ENCODE peak calls at places on chromosomes 5 and 9, in four cellular contexts. V is COR-L47, X is kidney epithelial cell, O is hepatocyte. T is an unnamed sample.

GRCh38 chr5:142644640-142645361 is 41.1 kb downstream of the FGF1 start:
- DNase-seq in X (peak), O (peak), V (no peak), T (no peak)

GRCh38 chr9:86700601-86701000 is 246.7 kb downstream of the GAS1 start:
- DNase-seq in X (no peak), V (no peak), O (peak), T (no peak)

GRCh38 chr9:116181853-116182610 is 28.4 kb downstream of the PAPPA start:
- DNase-seq in X (no peak), O (no peak), V (no peak), T (no peak)

GRCh38 chr9:128719919-128720605 is 3.9 kb downstream of the ZDHHC12 start:
- DNase-seq in V (no peak), O (no peak), X (no peak), T (no peak)

GRCh38 chr5:91727452-91727851 is 344.3 kb upstream of the ARRDC3 start:
- DNase-seq in O (no peak), V (no peak), X (no peak), T (no peak)

GRCh38 chr5:151825445-151825844 is 53.7 kb downstream of the G3BP1 start:
- DNase-seq in X (no peak), O (peak), V (peak), T (peak)

GRCh38 chr5:79929095-79929494 is 62.0 kb downstream of the MTX3 start:
- DNase-seq in X (no peak), O (no peak), V (no peak), T (no peak)

GRCh38 chr5:109689740-109690455 is at the start of gene MAN2A1:
- DNase-seq in X (no peak), O (peak), V (no peak), T (peak)

GRCh38 chr9:109996936-109997580 is 210.9 kb downstream of the C9orf152 start:
- DNase-seq in X (no peak), V (no peak), O (no peak), T (no peak)

GRCh38 chr9:28155067-28155466 is 581.8 kb upstream of the C9orf72 start:
- DNase-seq in V (peak), X (no peak), O (peak), T (no peak)

GRCh38 chr9:125685167-125685566 is 21.8 kb downstream of the MAPKAP1 start:
- DNase-seq in O (no peak), V (no peak), X (no peak), T (no peak)

GRCh38 chr5:76691470-76692273 is 24.3 kb upstream of the F2R start:
- DNase-seq in V (no peak), X (peak), O (peak), T (no peak)

GRCh38 chr5:82793808-82794419 is 283.3 kb downstream of the TMEM167A start:
- DNase-seq in O (no peak), X (no peak), V (no peak), T (peak)

GRCh38 chr5:57303985-57304384 is 130.1 kb downstream of the GPBP1 start:
- DNase-seq in V (no peak), O (no peak), X (no peak), T (no peak)

GRCh38 chr5:154390096-154390495 is 55.7 kb upstream of the SAP30L start:
- DNase-seq in O (no peak), X (no peak), V (no peak), T (no peak)

GRCh38 chr5:44011518-44011917 is 377.7 kb downstream of the FGF10 start:
- DNase-seq in O (no peak), V (no peak), X (no peak), T (no peak)

GRCh38 chr9:23821400-23822181 is 4.4 kb downstream of the ELAVL2 start:
- DNase-seq in O (peak), V (peak), X (no peak), T (no peak)

GRCh38 chr5:33938881-33939280 is 2.7 kb downstream of the RXFP3 start:
- DNase-seq in V (no peak), O (no peak), X (no peak), T (no peak)

GRCh38 chr5:144167998-144168397 is 2.5 kb downstream of the YIPF5 start:
- DNase-seq in V (no peak), O (no peak), X (no peak), T (no peak)

GRCh38 chr5:139164020-139164419 is 34.1 kb downstream of the SIL1 start:
- DNase-seq in V (no peak), X (no peak), O (no peak), T (no peak)

GRCh38 chr9:72894342-72894741 is 58.5 kb downstream of the ALDH1A1 start:
- DNase-seq in X (peak), O (no peak), V (no peak), T (no peak)